ENCODE peak calls at places on chromosomes 11 and 22, in eight cellular contexts. D, H, M, W, Z, Y, U and T are unnamed samples. For H3K4me1, the result is how much of the 10 kb centered on the place peaks cover.

GRCh38 chr22:40042312-40042711 is 47.6 kb downstream of the FAM83F start:
- DNase-seq in D (no peak), H (no peak), M (no peak), W (no peak), Z (no peak), Y (no peak), U (no peak), T (no peak)

GRCh38 chr11:61516675-61517516 is 8.3 kb downstream of the LRRC10B start:
- DNase-seq in D (peak), H (no peak), M (no peak), W (peak), Z (peak), Y (peak), U (peak), T (no peak)

GRCh38 chr11:62461740-62462522 is 43.1 kb downstream of the SCGB1A1 start:
- DNase-seq in D (no peak), H (no peak), M (no peak), W (no peak), Z (no peak), Y (no peak), U (peak), T (no peak)

GRCh38 chr22:20131593-20131855 is at the start of gene ZDHHC8:
- DNase-seq in D (peak), H (peak), M (no peak), W (no peak), Z (peak), Y (no peak), U (no peak), T (no peak)

GRCh38 chr11:105915036-105915435 is 107.0 kb downstream of the MSANTD4 start:
- DNase-seq in D (no peak), H (no peak), M (no peak), W (no peak), Z (no peak), Y (peak), U (no peak), T (no peak)

GRCh38 chr11:16326679-16327297 is 29.6 kb downstream of the SOX6 start:
- DNase-seq in D (no peak), H (no peak), M (peak), W (no peak), Z (no peak), Y (no peak), U (no peak), T (no peak)

GRCh38 chr11:65492637-65493366 is 6.0 kb upstream of the MALAT1 start:
- DNase-seq in D (no peak), H (peak), M (peak), W (peak), Z (no peak), Y (peak), U (peak), T (peak)

GRCh38 chr11:46338988-46339666 is 8.1 kb upstream of the DGKZ start:
- DNase-seq in D (no peak), H (peak), M (no peak), W (no peak), Z (no peak), Y (peak), U (no peak), T (peak)

GRCh38 chr11:46295996-46296519 is 18.6 kb downstream of the CREB3L1 start:
- DNase-seq in D (no peak), H (no peak), M (no peak), W (no peak), Z (no peak), Y (peak), U (no peak), T (peak)

GRCh38 chr22:26546282-26546681 is 34.0 kb upstream of the TFIP11 start:
- DNase-seq in D (no peak), H (peak), M (no peak), W (no peak), Z (no peak), Y (no peak), U (no peak), T (peak)

GRCh38 chr11:18721576-18722292 is 4.3 kb downstream of the IGSF22 start:
- DNase-seq in D (peak), H (no peak), M (peak), W (peak), Z (peak), Y (peak), U (peak), T (peak)

GRCh38 chr11:86940122-86940777 is 14.9 kb downstream of the FZD4 start:
- DNase-seq in D (no peak), H (peak), M (no peak), W (no peak), Z (no peak), Y (peak), U (peak), T (peak)

GRCh38 chr11:83194284-83195175 is 1.0 kb downstream of the ANKRD42 start:
- DNase-seq in D (peak), H (peak), M (peak), W (peak), Z (peak), Y (peak), U (peak), T (peak)

GRCh38 chr11:32056445-32056844 is 34.4 kb upstream of the RCN1 start:
- DNase-seq in D (no peak), H (no peak), M (peak), W (no peak), Z (no peak), Y (no peak), U (no peak), T (no peak)

GRCh38 chr11:64268687-64269379 is 15.6 kb downstream of the BAD start:
- DNase-seq in D (peak), H (peak), M (peak), W (peak), Z (no peak), Y (peak), U (peak), T (peak)

DNA sequence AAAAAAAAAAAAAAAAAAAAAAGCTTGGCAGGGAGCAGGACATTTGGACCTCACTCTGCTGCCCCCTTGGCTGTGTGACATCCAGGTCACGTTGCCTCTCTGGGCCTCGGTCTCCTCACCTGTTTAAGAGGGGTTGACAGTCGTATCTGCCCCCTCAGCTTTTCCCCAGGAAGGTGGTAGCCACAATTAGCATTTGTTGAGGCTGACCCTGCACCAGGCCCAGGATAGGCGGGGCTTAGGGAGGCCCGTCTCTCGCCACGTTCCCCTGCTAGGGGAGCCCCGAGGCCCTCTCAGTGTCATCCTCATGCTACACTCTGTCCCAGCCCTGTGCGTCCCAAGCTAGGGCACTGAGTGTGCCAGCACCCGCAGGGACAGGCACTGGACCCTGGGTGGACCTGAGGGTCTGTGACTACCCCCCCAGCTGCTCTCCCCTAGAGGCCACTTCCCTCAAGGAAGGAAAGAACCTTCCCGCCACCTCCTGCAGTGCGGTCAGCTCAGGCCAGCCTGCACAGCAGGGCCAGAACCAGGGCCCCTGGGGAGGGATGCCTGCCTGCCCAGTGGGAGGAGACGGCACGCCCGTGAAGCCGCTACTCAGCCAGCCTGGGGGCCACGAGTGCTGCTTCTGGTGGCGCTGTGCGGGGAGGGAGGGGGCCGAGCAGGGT is 38.5 kb upstream of the PPARA start:
- DNase-seq in D (no peak), H (no peak), M (no peak), W (no peak), Z (no peak), Y (peak), U (no peak), T (peak)
- H3K4me1 ChIP-seq in D (under half), H (half or more), M (half or more), W (under half), Z (under half), Y (under half), U (half or more), T (under half)

GRCh38 chr22:50434849-50435700 is 39.8 kb downstream of the SBF1 start:
- DNase-seq in D (no peak), H (no peak), M (peak), W (no peak), Z (no peak), Y (no peak), U (no peak), T (peak)

GRCh38 chr22:50435701-50436115 is 39.1 kb downstream of the SBF1 start:
- DNase-seq in D (no peak), H (no peak), M (peak), W (no peak), Z (no peak), Y (no peak), U (no peak), T (no peak)

GRCh38 chr22:50437511-50438304 is 37.1 kb downstream of the SBF1 start:
- DNase-seq in D (no peak), H (no peak), M (no peak), W (no peak), Z (no peak), Y (no peak), U (no peak), T (peak)

GRCh38 chr22:50436841-50437341 is 37.9 kb downstream of the SBF1 start:
- DNase-seq in D (no peak), H (no peak), M (no peak), W (no peak), Z (no peak), Y (no peak), U (no peak), T (no peak)

DNA sequence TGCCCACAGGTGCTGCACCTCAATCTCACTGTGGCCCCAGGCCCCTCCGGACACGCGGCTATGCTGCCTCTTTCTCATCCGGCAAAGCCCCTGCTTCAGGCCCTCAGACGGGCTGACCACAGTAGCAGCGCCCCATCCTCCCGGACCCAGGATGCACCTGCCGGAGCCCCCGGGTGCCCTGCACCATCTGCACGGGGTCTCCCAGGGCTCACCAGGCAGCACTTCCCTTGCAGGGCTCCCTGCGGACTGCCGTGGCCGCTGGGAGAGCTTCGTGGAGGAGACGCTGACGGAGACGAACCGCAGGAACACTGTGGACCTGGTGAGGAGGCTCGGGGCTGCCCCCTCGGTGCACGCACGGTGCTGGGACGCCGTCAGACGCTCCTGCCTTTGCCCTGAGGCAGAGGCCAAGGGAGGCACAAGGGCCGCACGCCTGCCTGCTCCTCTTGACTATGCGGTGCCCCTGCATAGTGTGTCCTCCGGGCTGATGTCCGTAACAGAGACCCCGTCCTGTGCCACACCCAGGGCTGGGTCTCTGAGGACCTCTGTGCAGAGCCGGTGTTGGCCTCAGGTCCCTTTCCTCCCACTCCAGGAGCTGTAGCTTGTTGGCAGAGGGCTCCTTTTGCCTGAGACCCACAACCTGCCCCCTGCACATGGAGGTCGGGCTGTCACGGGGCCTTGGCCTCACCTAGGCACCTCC is 38.6 kb downstream of the SBF1 start:
- DNase-seq in D (no peak), H (no peak), M (no peak), W (no peak), Z (no peak), Y (no peak), U (no peak), T (no peak)
- H3K4me3 ChIP-seq in D (no peak), H (no peak), M (no peak), W (no peak), Z (no peak), Y (no peak), U (no peak), T (no peak)

DNA sequence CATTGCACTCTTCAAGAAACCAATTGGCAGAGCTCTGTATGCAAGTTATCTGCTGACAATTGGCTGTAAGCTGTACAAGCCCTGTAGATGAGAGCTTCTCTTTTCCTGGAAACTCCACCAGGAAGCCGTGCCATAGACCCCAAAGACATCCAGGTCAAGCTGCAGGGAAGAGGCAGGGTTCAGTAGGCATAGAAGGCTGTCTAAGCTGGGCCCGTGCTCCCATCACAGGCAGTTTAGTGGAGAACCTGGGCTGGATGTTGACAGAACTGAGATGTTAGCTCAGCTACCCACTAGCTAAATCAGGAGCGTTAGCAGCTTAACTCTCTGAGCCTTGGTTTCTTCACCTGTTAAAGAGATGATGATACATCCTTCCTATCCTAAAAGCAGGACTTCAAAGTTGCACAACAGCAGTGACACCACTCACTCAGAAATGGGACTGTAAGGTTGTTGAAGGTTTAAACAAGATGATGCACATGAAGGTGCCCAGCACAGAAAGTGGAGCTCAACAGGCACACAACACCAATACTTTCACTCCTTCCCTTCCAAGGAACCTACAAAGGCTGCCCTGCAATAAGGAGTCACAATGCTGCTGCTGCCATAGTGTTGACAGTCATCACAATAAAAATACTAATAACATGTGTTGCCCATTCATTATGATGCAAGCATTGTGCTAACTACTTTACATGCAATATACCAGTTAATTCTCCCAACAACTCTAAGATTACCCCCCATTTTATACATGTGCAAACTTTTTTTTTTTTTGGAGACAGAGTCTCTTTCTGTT is 115.4 kb downstream of the ZBTB16 start:
- DNase-seq in D (no peak), H (no peak), M (no peak), W (no peak), Z (no peak), Y (no peak), U (no peak), T (no peak)
- H3K27ac ChIP-seq in D (no peak), H (peak), M (no peak), W (no peak), Z (no peak), Y (no peak), U (peak), T (peak)

DNA sequence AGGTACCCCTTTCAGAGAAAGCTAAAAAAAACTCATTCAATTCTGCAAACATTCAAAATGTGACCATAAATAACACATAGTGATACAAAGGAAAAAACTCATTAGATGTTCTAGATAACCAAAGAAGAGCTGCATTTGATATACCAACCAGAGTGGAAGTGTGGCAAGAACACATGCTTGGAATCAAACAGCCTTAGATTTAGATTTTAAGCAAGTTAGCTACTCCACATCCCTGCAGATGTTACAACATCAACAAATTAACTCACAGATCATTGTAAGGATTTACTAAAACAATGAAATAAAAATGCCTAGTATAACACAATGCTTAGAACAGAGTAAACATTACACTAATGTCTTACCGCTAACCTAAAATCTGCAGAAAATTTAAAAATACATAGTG is 114.1 kb upstream of the AKIP1 start:
- DNase-seq in D (no peak), H (no peak), M (no peak), W (no peak), Z (no peak), Y (no peak), U (no peak), T (no peak)
- H3K4me1 ChIP-seq in D (under half), H (half or more), M (under half), W (under half), Z (under half), Y (under half), U (under half), T (under half)

GRCh38 chr11:69437001-69437875 is 44.2 kb upstream of the LINC01488 start:
- DNase-seq in D (no peak), H (no peak), M (peak), W (no peak), Z (no peak), Y (peak), U (no peak), T (no peak)

GRCh38 chr11:69433741-69434140 is 47.7 kb upstream of the LINC01488 start:
- DNase-seq in D (no peak), H (peak), M (no peak), W (no peak), Z (no peak), Y (no peak), U (no peak), T (no peak)

GRCh38 chr11:69436041-69436982 is 45.2 kb upstream of the LINC01488 start:
- DNase-seq in D (no peak), H (no peak), M (no peak), W (no peak), Z (no peak), Y (no peak), U (no peak), T (no peak)

GRCh38 chr11:69434341-69434960 is 47.0 kb upstream of the LINC01488 start:
- DNase-seq in D (no peak), H (peak), M (no peak), W (no peak), Z (no peak), Y (peak), U (no peak), T (peak)

DNA sequence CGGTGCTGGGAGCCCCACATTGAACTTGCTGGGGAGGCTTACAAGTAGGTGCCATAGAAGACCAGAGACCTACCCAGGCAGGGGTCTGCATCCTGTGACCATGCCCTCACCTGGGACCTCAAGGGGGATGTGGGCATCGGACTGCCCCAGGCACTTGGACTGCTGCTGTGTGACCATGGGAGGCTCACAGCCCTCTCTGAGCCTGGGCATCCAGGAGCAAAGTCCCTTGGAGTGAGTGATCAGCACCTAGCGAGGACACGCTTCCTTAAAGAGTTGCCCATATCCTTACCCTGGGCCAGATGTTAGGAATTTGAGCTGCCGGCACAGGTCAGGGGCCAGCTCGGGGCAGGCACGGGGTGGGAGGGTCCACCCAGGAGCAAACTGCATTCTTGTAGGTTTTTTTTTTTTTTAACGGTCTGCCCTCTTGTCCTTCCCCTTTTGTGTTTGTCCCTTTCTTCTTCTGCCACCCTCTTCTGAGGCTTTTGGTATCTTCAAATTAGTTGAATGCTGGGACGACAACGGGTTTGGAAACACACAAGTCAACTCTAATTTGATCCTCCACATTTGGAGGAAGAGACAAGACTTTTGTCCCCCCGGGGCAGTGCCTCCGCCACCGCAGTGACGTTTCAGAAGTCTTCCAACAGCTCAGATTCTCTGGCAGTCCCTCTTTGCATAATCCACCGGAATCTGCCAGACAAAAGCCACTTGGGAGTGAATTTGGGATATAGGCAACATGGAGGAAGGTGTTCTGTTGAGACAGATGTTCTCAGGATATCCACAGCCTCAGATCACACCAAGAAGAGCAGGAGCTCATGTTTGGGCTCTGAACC is 46.1 kb upstream of the LINC01488 start:
- DNase-seq in D (no peak), H (no peak), M (no peak), W (no peak), Z (no peak), Y (peak), U (no peak), T (no peak)
- H3K4me3 ChIP-seq in D (no peak), H (no peak), M (no peak), W (no peak), Z (no peak), Y (no peak), U (no peak), T (no peak)

DNA sequence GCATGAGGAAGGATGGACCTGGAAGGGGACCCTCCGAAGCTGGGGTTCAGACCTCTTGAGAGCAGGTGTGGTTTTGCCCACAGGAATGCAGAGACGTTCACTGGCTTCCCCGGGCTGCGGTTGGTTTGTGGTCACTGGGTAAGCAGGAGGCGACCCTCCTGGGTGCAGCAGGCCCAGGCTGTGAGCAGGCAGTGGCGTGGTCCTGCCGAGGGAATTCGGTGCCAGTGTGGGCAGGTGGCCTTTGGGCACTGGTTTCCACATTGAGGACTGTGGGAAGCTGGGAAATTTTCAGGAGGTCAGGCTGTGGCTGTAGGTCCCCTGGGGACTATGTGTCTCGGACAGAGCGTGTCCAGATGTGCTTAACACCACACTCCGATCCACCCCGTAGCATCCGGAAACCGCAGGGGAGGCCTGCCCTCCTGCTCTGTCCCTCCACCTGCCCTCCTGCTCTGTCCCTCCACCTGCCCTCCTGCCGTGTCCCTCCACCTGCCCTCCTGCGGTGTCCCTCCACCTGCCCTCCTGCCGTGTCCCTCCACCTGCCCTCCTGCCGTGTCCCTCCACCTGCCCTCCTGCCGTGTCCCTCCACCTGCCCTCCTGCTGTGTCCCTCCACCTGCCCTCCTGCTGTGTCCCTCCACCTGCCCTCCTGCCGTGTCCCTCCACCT is 27.5 kb downstream of the TPCN2 start:
- DNase-seq in D (no peak), H (no peak), M (peak), W (no peak), Z (no peak), Y (no peak), U (no peak), T (no peak)
- H3K27ac ChIP-seq in D (no peak), H (peak), M (peak), W (no peak), Z (no peak), Y (no peak), U (peak), T (peak)